ENCODE peak calls at places on chromosome 17, in six cellular contexts. M is Caco-2; B is stimulated activated CD4-positive, alpha-beta T cell treated with anti-CD3 and anti-CD28 coated beads, Interleukin-2, amount 100 ng/mL, for 24 hours; J is MCF 10A; K is aorta; S is NCI-H187 treated with DMSO at 0.1 percent for 48 hours. O is an unnamed sample.
A peak's percentile ranks its signal among the peaks of the same experiment; 100 is the strongest.

GRCh38 chr17:53176629-53177028 is 646.1 kb upstream of the KIF2B start:
- DNase-seq in M (no peak), B (no peak), J (no peak), K (no peak), S (no peak), O (no peak)

GRCh38 chr17:39653662-39654331 is 11.4 kb upstream of the TCAP start:
- DNase-seq in M (no peak), B (peak; percentile 85), J (peak; percentile 60), K (peak; percentile 77), S (no peak), O (peak; percentile 47)

GRCh38 chr17:68344701-68345136 is 53.4 kb downstream of the ARSG start:
- DNase-seq in M (no peak), B (peak; percentile 32), J (no peak), K (no peak), S (no peak), O (no peak)

GRCh38 chr17:69669441-69670178 is 255.1 kb downstream of the MAP2K6 start:
- DNase-seq in M (no peak), B (no peak), J (no peak), K (no peak), S (no peak), O (no peak)

GRCh38 chr17:57751971-57752905 is 7.1 kb upstream of the CCDC182 start:
- DNase-seq in M (no peak), B (no peak), J (no peak), K (no peak), S (no peak), O (no peak)

GRCh38 chr17:50931003-50931878 is 65.1 kb upstream of the TOB1 start:
- DNase-seq in M (peak; percentile 92), B (peak; percentile 57), J (peak; percentile 78), K (peak; percentile 93), S (no peak), O (peak; percentile 76)

GRCh38 chr17:29587591-29587990 is 1.9 kb downstream of the GIT1 start:
- DNase-seq in M (no peak), B (no peak), J (no peak), K (no peak), S (no peak), O (no peak)

GRCh38 chr17:13647551-13647950 is 45.8 kb upstream of the HS3ST3A1 start:
- DNase-seq in M (no peak), B (no peak), J (no peak), K (no peak), S (no peak), O (no peak)

GRCh38 chr17:28211811-28212210 is 107.2 kb upstream of the TMEM97 start:
- DNase-seq in M (peak; percentile 46), B (no peak), J (no peak), K (no peak), S (no peak), O (no peak)

GRCh38 chr17:72053069-72053846 is 67.6 kb upstream of the SOX9 start:
- DNase-seq in M (peak; percentile 32), B (no peak), J (no peak), K (no peak), S (no peak), O (no peak)

GRCh38 chr17:2179615-2180295 is 123.8 kb downstream of the SMG6 start:
- DNase-seq in M (no peak), B (no peak), J (peak; percentile 89), K (peak; percentile 87), S (no peak), O (peak; percentile 27)

GRCh38 chr17:47696717-47697642 is 3.0 kb downstream of the TBKBP1 start:
- DNase-seq in M (peak; percentile 53), B (no peak), J (no peak), K (no peak), S (no peak), O (no peak)

GRCh38 chr17:72555052-72555451 is 434.2 kb downstream of the SOX9 start:
- DNase-seq in M (no peak), B (no peak), J (no peak), K (no peak), S (no peak), O (peak; percentile 58)

GRCh38 chr17:48558731-48559608 is 14.1 kb upstream of the HOXB2 start:
- DNase-seq in M (no peak), B (no peak), J (no peak), K (no peak), S (no peak), O (no peak)

GRCh38 chr17:47315451-47316266 is 8.1 kb upstream of the EFCAB13 start:
- DNase-seq in M (no peak), B (peak; percentile 9), J (peak; percentile 83), K (no peak), S (no peak), O (peak; percentile 76)

GRCh38 chr17:45021607-45022287 is 29.7 kb downstream of the DCAKD start:
- DNase-seq in M (peak; percentile 72), B (peak; percentile 80), J (peak; percentile 56), K (peak; percentile 79), S (no peak), O (peak; percentile 63)

GRCh38 chr17:56595831-56596740 is 2.6 kb downstream of the NOG start:
- DNase-seq in M (no peak), B (peak; percentile 40), J (peak; percentile 3), K (no peak), S (no peak), O (no peak)

GRCh38 chr17:19418312-19418992 is 7.4 kb downstream of the RNF112 start:
- DNase-seq in M (no peak), B (no peak), J (peak; percentile 35), K (peak; percentile 65), S (no peak), O (peak; percentile 60)

GRCh38 chr17:14926526-14927122 is 338.5 kb downstream of the PMP22 start:
- DNase-seq in M (no peak), B (peak; percentile 35), J (peak; percentile 83), K (no peak), S (no peak), O (peak; percentile 81)

O was measured in epithelial cell of esophagus.